ENCODE peak calls at places on chromosome 6, in five cellular contexts. B is Karpas-422, M is IMR-90, U is sigmoid colon, C is pancreas. N is an unnamed sample. For H3K36me3, the result is how much of the 10 kb centered on the place peaks cover.

GRCh38 chr6:140784573-140784972 is 1348.2 kb upstream of the GJE1 start:
- DNase-seq in B (no peak), M (peak), U (no peak), C (no peak), N (no peak)

GRCh38 chr6:146364816-146365594 is 178.6 kb upstream of the RAB32 start:
- DNase-seq in B (no peak), M (no peak), U (no peak), C (no peak), N (no peak)

GRCh38 chr6:36911946-36912555 is 26.3 kb downstream of the C6orf89 start:
- DNase-seq in B (no peak), M (no peak), U (no peak), C (no peak), N (no peak)

GRCh38 chr6:139407718-139408222 is 33.3 kb upstream of the CITED2 start:
- DNase-seq in B (no peak), M (peak), U (no peak), C (no peak), N (no peak)

GRCh38 chr6:157438611-157439109 is 57.7 kb downstream of the ZDHHC14 start:
- DNase-seq in B (no peak), M (peak), U (no peak), C (no peak), N (no peak)

GRCh38 chr6:127518212-127518709 is 874 bp downstream of the MTCL3 start:
- DNase-seq in B (no peak), M (no peak), U (no peak), C (no peak), N (no peak)

GRCh38 chr6:137664183-137664582 is 170.0 kb upstream of the OLIG3 start:
- DNase-seq in B (no peak), M (no peak), U (no peak), C (no peak), N (no peak)

GRCh38 chr6:135411339-135411738 is 86.2 kb downstream of the AHI1 start:
- DNase-seq in B (no peak), M (no peak), U (no peak), C (no peak), N (no peak)

GRCh38 chr6:56222509-56222908 is 24.9 kb downstream of the COL21A1 start:
- DNase-seq in B (no peak), M (no peak), U (no peak), C (no peak), N (no peak)

GRCh38 chr6:125102901-125103300 is 50.7 kb upstream of the TPD52L1 start:
- DNase-seq in B (no peak), M (peak), U (no peak), C (no peak), N (no peak)

GRCh38 chr6:166989427-166990034 is 9.7 kb upstream of the CEP43 start:
- DNase-seq in B (peak), M (peak), U (no peak), C (no peak), N (no peak)

GRCh38 chr6:89058627-89059026 is 21.9 kb upstream of the PNRC1 start:
- DNase-seq in B (no peak), M (no peak), U (no peak), C (no peak), N (no peak)

GRCh38 chr6:113433506-113433991 is 423.6 kb upstream of the MARCKS start:
- DNase-seq in B (no peak), M (peak), U (peak), C (peak), N (no peak)

GRCh38 chr6:73134588-73134987 is 90.7 kb downstream of the KHDC1L start:
- DNase-seq in B (peak), M (peak), U (no peak), C (no peak), N (no peak)

GRCh38 chr6:134315974-134316391 is 1.9 kb downstream of the SGK1 start:
- DNase-seq in B (no peak), M (no peak), U (no peak), C (no peak), N (no peak)

GRCh38 chr6:37338745-37339255 is 15.0 kb upstream of the RNF8 start:
- DNase-seq in B (no peak), M (no peak), U (no peak), C (no peak), N (no peak)

GRCh38 chr6:44286285-44286565 is 16.0 kb downstream of the TMEM151B start:
- DNase-seq in B (no peak), M (no peak), U (no peak), C (no peak), N (no peak)

GRCh38 chr6:106213660-106214276 is 111.8 kb downstream of the ATG5 start:
- DNase-seq in B (no peak), M (no peak), U (no peak), C (no peak), N (no peak)

GRCh38 chr6:7183707-7184106 is 75.9 kb downstream of the RREB1 start:
- DNase-seq in B (no peak), M (no peak), U (no peak), C (no peak), N (no peak)
- H3K36me3 ChIP-seq in B (under half), M (under half), U (under half), C (half or more), N (half or more)

DNA sequence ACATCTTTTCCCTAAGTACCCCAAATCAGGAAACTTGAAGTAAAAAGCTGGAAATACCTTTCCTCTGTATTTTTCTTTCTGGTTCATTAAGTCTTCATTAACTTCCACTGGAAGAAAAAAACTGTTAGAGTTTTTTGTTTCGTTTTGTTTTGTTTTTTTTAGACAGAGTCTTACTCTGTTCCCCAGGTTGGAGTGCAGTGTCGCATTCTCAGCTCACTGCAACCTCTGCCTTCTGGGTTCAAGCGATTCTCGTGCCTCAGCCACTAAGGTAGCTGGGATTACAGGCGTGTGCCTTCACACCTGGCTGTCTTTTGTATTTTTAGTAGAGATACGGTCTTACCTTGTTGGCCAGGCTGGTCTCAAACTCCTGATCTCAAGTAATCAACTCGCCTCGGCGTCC is 14.8 kb downstream of the RPF2 start:
- DNase-seq in B (no peak), M (no peak), U (no peak), C (no peak), N (no peak)
- H3K36me3 ChIP-seq in B (half or more), M (under half), U (under half), C (half or more), N (half or more)

DNA sequence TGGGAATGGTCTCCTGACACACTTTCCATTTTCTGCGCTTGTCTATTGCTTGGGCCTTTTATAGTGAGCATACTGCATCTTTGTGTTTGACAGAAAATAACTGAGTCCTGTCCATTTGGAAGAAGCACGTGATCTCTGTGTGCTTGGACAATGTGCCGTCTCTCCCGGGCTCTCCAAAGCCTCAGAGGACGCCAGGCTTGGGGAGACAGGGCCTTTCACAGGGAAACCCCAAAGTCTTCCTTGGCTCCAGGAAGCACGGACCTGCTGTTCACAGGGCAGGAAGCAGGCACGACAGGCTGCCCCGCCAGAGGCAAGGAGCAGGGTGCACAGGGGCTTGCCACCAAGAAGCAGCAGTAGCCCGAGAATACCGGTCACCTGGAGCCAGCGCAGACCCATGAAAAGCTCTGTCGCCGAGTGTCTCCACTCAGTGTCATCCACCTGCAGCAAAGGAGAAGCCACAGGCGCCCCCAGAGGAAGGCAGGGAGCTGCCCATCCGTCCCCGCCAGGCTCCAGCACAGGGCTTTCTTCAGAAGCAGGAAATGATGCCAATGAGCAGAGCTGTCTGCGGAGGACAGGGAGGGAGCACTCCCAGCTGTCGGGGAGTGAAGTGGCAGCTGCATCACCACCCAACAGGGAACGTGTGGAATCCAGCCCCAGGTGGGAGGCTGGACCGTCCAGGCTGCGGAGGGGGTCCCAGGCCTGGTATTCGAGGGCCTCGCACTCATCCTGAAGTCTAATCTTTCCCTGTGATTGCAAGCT is 135.1 kb downstream of the AGPAT4 start:
- DNase-seq in B (no peak), M (no peak), U (no peak), C (no peak), N (no peak)
- H3K36me3 ChIP-seq in B (under half), M (under half), U (under half), C (under half), N (under half)

DNA sequence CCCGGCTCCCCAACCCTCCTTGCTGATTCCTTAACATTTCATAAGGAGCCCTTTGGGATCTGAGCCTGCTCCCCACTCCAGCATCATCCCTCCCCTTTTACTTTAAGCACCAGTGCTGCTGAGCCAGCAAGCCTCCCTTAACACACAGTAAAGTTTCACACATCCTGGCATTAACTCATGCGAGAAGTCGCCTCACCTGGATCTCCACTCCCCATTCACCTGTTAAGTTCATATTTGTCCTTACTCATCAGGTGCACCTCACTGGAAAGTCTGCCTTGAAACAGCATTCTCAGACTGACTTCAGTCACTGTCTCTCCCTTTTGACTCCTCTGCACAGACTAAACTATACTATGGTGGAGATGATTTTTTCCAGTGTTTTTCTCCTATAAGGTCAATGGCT is 47.8 kb upstream of the MAP7 start:
- DNase-seq in B (peak), M (no peak), U (no peak), C (no peak), N (no peak)
- H3K36me3 ChIP-seq in B (under half), M (under half), U (under half), C (under half), N (under half)